ENCODE peak calls at places on chromosomes 11 and 22, in five cellular contexts. Z is cardiac muscle cell; U is foreskin keratinocyte; L is CD4-positive, alpha-beta T cell; F is NCI-H345. J is an unnamed sample.

GRCh38 chr11:77346906-77347603 is 45.6 kb upstream of the GDPD4 start:
- DNase-seq in U (no peak), L (no peak), F (no peak), Z (no peak), J (no peak)

GRCh38 chr11:127890026-127890611 is 697.2 kb downstream of the ETS1 start:
- DNase-seq in Z (no peak), L (no peak), F (no peak), U (peak; percentile 30), J (no peak)

GRCh38 chr11:69663326-69663725 is 11.8 kb downstream of the LTO1 start:
- DNase-seq in U (no peak), F (no peak), Z (no peak), L (no peak), J (no peak)

GRCh38 chr11:74443071-74443864 is 24.1 kb downstream of the KCNE3 start:
- DNase-seq in U (peak; percentile 31), L (no peak), Z (peak; percentile 21), F (peak; percentile 92), J (peak; percentile 15)

GRCh38 chr11:48087974-48088681 is 107.8 kb downstream of the PTPRJ start:
- DNase-seq in Z (no peak), L (no peak), F (peak; percentile 67), U (no peak), J (no peak)

GRCh38 chr11:5380740-5381342 is 2.8 kb upstream of the OR51M1 start:
- DNase-seq in F (peak; percentile 64), U (peak; percentile 8), L (no peak), Z (peak; percentile 81), J (peak; percentile 59)

GRCh38 chr11:2701898-2702434 is 2.2 kb upstream of the KCNQ1OT1 start:
- DNase-seq in U (no peak), L (no peak), F (no peak), Z (no peak), J (no peak)

GRCh38 chr11:22832315-22833041 is 2.9 kb upstream of the SVIP start:
- DNase-seq in Z (no peak), L (no peak), F (no peak), U (no peak), J (no peak)

GRCh38 chr11:117535201-117535869 is 207.7 kb downstream of the CEP164 start:
- DNase-seq in U (no peak), F (peak; percentile 55), Z (no peak), L (no peak), J (peak; percentile 45)

GRCh38 chr11:65879622-65880021 is at the start of gene CTSW:
- DNase-seq in L (peak; percentile 29), U (no peak), Z (no peak), F (no peak), J (no peak)

GRCh38 chr11:100875521-100875869 is 188.4 kb downstream of the ARHGAP42 start:
- DNase-seq in Z (no peak), F (no peak), U (no peak), L (no peak), J (no peak)

GRCh38 chr11:111829185-111829968 is 42.0 kb downstream of the ALG9 start:
- DNase-seq in L (no peak), F (no peak), Z (no peak), U (no peak), J (no peak)

GRCh38 chr22:32413715-32414114 is 1.7 kb upstream of the RTCB start:
- DNase-seq in Z (peak; percentile 5), L (no peak), U (no peak), F (no peak), J (no peak)

GRCh38 chr11:76153609-76153949 is 52.7 kb downstream of the WNT11 start:
- DNase-seq in Z (no peak), U (peak; percentile 39), F (no peak), L (no peak), J (no peak)

GRCh38 chr11:62493801-62494200 is 52.8 kb downstream of the AHNAK start:
- DNase-seq in Z (no peak), L (no peak), F (no peak), U (no peak), J (no peak)

GRCh38 chr11:120073196-120073595 is 64.7 kb downstream of the TRIM29 start:
- DNase-seq in U (no peak), L (no peak), F (no peak), Z (no peak), J (no peak)

J was measured in NCI-H748 treated with DMSO at 0.1 percent for 48 hours.